ENCODE peak calls at places on chromosome 19, in six cellular contexts. R, V, H, L, O and E are unnamed samples.

GRCh38 chr19:289651-290538 is 1.3 kb downstream of the PLPP2 start:
- DNase-seq in R (no peak), V (no peak), H (peak; percentile 64), L (peak; percentile 87), O (peak; percentile 35), E (peak; percentile 86)

GRCh38 chr19:54017266-54017665 is 25.8 kb downstream of the CACNG6 start:
- DNase-seq in R (no peak), V (no peak), H (no peak), L (peak; percentile 56), O (no peak), E (no peak)

GRCh38 chr19:10142701-10143375 is 23.1 kb upstream of the EIF3G start:
- DNase-seq in R (no peak), V (no peak), H (no peak), L (no peak), O (no peak), E (no peak)

GRCh38 chr19:43438291-43439162 is 23.8 kb downstream of the TEX101 start:
- DNase-seq in R (peak; percentile 86), V (no peak), H (no peak), L (no peak), O (no peak), E (no peak)

GRCh38 chr19:54532528-54532927 is 29.9 kb downstream of the LAIR2 start:
- DNase-seq in R (no peak), V (no peak), H (no peak), L (no peak), O (no peak), E (no peak)

GRCh38 chr19:16618248-16618647 is 9.8 kb downstream of the MED26 start:
- DNase-seq in R (no peak), V (no peak), H (no peak), L (no peak), O (no peak), E (no peak)

GRCh38 chr19:39430675-39431593 is 4.8 kb downstream of the RPS16 start:
- DNase-seq in R (no peak), V (no peak), H (no peak), L (peak; percentile 74), O (peak; percentile 99), E (no peak)

GRCh38 chr19:48499352-48500090 is 12.1 kb downstream of the LMTK3 start:
- DNase-seq in R (no peak), V (no peak), H (no peak), L (no peak), O (no peak), E (no peak)

GRCh38 chr19:13506550-13506878 is 235 bp upstream of the CACNA1A start:
- DNase-seq in R (no peak), V (no peak), H (no peak), L (peak; percentile 58), O (no peak), E (no peak)

GRCh38 chr19:34236035-34236793 is 18.1 kb upstream of the GARRE1 start:
- DNase-seq in R (no peak), V (no peak), H (peak; percentile 54), L (no peak), O (no peak), E (no peak)

GRCh38 chr19:14479985-14480694 is 5.0 kb upstream of the PTGER1 start:
- DNase-seq in R (no peak), V (peak; percentile 91), H (no peak), L (peak; percentile 89), O (no peak), E (no peak)

GRCh38 chr19:51873097-51873496 is 14.7 kb downstream of the ZNF577 start:
- DNase-seq in R (no peak), V (no peak), H (no peak), L (no peak), O (no peak), E (no peak)

GRCh38 chr19:11480081-11480926 is 542 bp downstream of the ELAVL3 start:
- DNase-seq in R (no peak), V (peak; percentile 27), H (no peak), L (peak; percentile 46), O (no peak), E (no peak)

GRCh38 chr19:7998081-7998480 is 7.4 kb downstream of the ELAVL1 start:
- DNase-seq in R (no peak), V (no peak), H (no peak), L (no peak), O (no peak), E (no peak)

GRCh38 chr19:12937243-12938053 is 961 bp upstream of the CALR start:
- DNase-seq in R (peak; percentile 88), V (no peak), H (no peak), L (peak; percentile 91), O (peak; percentile 75), E (no peak)

GRCh38 chr19:51366999-51367564 is 894 bp upstream of the ETFB start:
- DNase-seq in R (no peak), V (no peak), H (no peak), L (no peak), O (peak; percentile 50), E (no peak)

GRCh38 chr19:40549007-40549708 is 27.5 kb upstream of the SHKBP1 start:
- DNase-seq in R (peak; percentile 75), V (peak; percentile 72), H (peak; percentile 42), L (peak; percentile 96), O (peak; percentile 42), E (no peak)

GRCh38 chr19:39951065-39951650 is 16.7 kb upstream of the FCGBP start:
- DNase-seq in R (no peak), V (no peak), H (no peak), L (no peak), O (no peak), E (no peak)

GRCh38 chr19:42351079-42351735 is 25.8 kb downstream of the MEGF8 start:
- DNase-seq in R (no peak), V (no peak), H (no peak), L (no peak), O (no peak), E (no peak)

GRCh38 chr19:42350417-42350816 is 25.0 kb downstream of the MEGF8 start:
- DNase-seq in R (no peak), V (no peak), H (no peak), L (no peak), O (no peak), E (no peak)

GRCh38 chr19:42349378-42350107 is 24.1 kb downstream of the MEGF8 start:
- DNase-seq in R (no peak), V (no peak), H (no peak), L (no peak), O (no peak), E (no peak)

GRCh38 chr19:42345191-42345812 is 19.9 kb downstream of the MEGF8 start:
- DNase-seq in R (no peak), V (no peak), H (no peak), L (no peak), O (no peak), E (no peak)

DNA sequence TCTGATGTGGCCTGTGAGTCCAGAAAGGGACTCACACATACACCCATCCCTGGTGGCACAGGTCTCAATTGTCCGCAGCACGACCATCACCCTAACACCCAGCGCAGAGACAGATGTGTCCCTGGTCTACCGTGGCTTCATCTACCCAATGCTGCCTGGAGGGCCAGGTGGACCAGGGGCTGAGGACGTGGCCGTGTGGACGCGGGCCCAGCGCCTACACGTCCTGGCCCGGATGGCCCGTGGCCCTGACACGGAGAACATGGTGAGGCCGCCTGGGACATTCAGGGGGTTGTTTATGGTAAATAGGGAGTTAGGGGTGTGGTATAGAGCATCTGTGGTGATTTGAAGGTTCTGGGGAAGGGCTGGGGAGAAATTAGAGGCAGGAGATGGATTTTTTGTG is 22.8 kb downstream of the MEGF8 start:
- DNase-seq in R (no peak), V (no peak), H (no peak), L (no peak), O (no peak), E (no peak)
- TF ChIP-seq POLR2AphosphoS5 in R (no peak), V (no peak), H (no peak), L (no peak), O (no peak), E (no peak)

DNA sequence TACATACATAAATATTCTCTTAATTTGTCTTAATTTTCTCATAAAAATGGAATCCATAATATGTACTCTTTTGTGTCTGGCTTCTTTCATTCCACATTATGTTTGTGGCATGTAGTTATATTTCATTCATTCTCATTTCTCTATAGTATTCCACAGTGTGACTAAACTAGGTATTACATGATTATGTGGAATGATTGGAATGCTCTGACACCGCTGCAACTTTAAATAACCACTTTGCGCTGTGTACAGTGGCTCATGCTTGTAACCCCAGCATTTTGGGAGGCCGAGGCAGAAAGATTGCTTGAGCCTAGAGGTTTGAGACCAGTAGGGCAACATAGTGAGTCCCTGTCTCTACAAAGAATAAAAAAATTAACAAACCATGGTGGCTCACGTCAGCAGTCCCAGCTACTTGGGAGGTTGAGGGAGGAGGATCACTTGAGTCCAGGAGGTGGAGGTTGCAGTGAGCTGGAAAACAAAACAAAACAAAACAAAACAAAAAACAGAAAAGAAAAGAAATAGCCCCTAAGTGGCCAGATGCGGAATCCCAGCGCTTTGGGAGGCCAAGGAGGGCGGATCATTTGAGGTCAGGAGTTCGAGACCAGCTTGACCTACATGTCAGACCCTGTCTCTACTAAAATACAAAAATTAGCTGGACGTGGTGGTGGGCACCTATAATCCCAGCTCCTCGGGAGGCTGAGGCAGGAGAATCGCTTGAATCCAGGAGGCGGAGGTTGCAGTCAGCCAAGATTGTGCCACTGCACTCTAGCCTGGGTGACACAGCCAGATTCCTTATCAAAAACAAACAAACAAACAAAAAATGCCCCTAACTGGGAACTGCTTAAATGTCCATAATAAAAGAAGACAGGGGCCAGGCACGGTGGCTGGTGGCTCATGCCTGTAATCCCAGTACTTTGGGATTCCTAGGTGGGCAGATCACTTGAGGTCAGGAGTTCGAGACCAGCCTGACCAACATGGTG is 8.0 kb upstream of the SAE1 start:
- DNase-seq in R (no peak), V (no peak), H (no peak), L (no peak), O (no peak), E (no peak)
- TF ChIP-seq POLR2AphosphoS5 in R (no peak), V (no peak), H (no peak), L (no peak), O (no peak), E (no peak)

GRCh38 chr19:30672926-30673325 is 300.7 kb downstream of the ZNF536 start:
- DNase-seq in R (no peak), V (no peak), H (no peak), L (no peak), O (no peak), E (no peak)

GRCh38 chr19:30673336-30673735 is 301.2 kb downstream of the ZNF536 start:
- DNase-seq in R (no peak), V (no peak), H (no peak), L (no peak), O (no peak), E (no peak)

GRCh38 chr19:30675086-30675485 is 302.9 kb downstream of the ZNF536 start:
- DNase-seq in R (no peak), V (no peak), H (no peak), L (no peak), O (no peak), E (no peak)

GRCh38 chr19:30676990-30677679 is 305.0 kb downstream of the ZNF536 start:
- DNase-seq in R (no peak), V (no peak), H (no peak), L (no peak), O (no peak), E (no peak)

GRCh38 chr19:30674656-30675055 is 302.5 kb downstream of the ZNF536 start:
- DNase-seq in R (no peak), V (no peak), H (no peak), L (no peak), O (no peak), E (no peak)
- TF ChIP-seq POLR2AphosphoS5 in R (no peak), V (no peak), H (no peak), L (no peak), O (no peak), E (no peak)

DNA sequence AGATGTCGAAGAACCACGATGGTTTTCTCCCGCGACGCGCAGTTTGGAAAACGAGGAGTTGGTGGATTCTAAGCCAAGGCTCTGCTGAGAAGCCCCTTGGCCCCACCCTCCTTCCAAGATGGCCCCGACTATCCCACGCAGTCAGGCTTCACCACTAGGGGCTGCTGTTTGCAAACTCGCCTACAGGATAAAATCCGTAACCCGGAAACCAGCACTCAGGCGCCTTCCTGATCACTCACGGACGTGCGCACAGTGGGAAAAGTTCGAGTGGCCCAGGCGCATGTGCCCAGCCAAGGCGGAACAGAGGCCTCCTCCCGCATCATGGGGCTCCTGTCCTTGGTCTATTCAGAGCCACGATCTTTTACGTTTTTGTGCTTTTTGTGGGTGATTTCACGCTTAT is 19.2 kb upstream of the UQCR11 start:
- DNase-seq in R (peak; percentile 78), V (no peak), H (no peak), L (peak; percentile 96), O (peak; percentile 67), E (no peak)
- TF ChIP-seq POLR2AphosphoS5 in R (no peak), V (no peak), H (no peak), L (no peak), O (no peak), E (no peak)